ENCODE peak calls at places on chromosomes 1 and 21, in ten cellular contexts. X is hepatocyte, G is fibroblast of lung, H is NB4, E is brain microvascular endothelial cell, R is GM10248, Y is OCI-LY7, C is lower leg skin, K is Calu3, N is heart left ventricle. L is an unnamed sample.

GRCh38 chr21:37450385-37451044 is 83.9 kb downstream of the DYRK1A start:
- DNase-seq in X (no peak), G (no peak), H (no peak), E (no peak), R (no peak), Y (no peak), C (no peak), K (no peak), N (no peak), L (no peak)

GRCh38 chr1:109488696-109489095 is 5.0 kb downstream of the ATXN7L2 start:
- DNase-seq in X (no peak), G (no peak), H (no peak), E (no peak), R (no peak), Y (no peak), C (no peak), K (no peak), N (no peak), L (no peak)

GRCh38 chr1:151892190-151892589 is 17.1 kb downstream of the THEM4 start:
- DNase-seq in X (no peak), G (no peak), H (no peak), E (peak), R (no peak), Y (no peak), C (no peak), K (no peak), N (no peak), L (no peak)

GRCh38 chr1:42370876-42371549 is 9.6 kb upstream of the RIMKLA start:
- DNase-seq in X (peak), G (no peak), H (no peak), E (no peak), R (no peak), Y (no peak), C (no peak), K (no peak), N (no peak), L (no peak)

GRCh38 chr1:38133304-38133703 is 86.7 kb upstream of the POU3F1 start:
- DNase-seq in X (no peak), G (no peak), H (no peak), E (no peak), R (no peak), Y (no peak), C (no peak), K (no peak), N (no peak), L (no peak)

GRCh38 chr21:33760641-33761103 is 118.4 kb downstream of the ITSN1 start:
- DNase-seq in X (no peak), G (peak), H (no peak), E (peak), R (no peak), Y (no peak), C (no peak), K (no peak), N (no peak), L (no peak)

GRCh38 chr1:111515291-111516007 is 12.0 kb upstream of the ADORA3 start:
- DNase-seq in X (no peak), G (peak), H (peak), E (peak), R (peak), Y (no peak), C (peak), K (no peak), N (peak), L (peak)

GRCh38 chr1:233897325-233898162 is 6.9 kb upstream of the SLC35F3 start:
- DNase-seq in X (no peak), G (no peak), H (no peak), E (no peak), R (peak), Y (no peak), C (no peak), K (no peak), N (no peak), L (peak)

GRCh38 chr1:151942882-151943281 is 33.6 kb upstream of the THEM4 start:
- DNase-seq in X (no peak), G (no peak), H (no peak), E (peak), R (no peak), Y (no peak), C (no peak), K (no peak), N (peak), L (no peak)

GRCh38 chr1:160325252-160325651 is 17.8 kb downstream of the COPA start:
- DNase-seq in X (no peak), G (no peak), H (no peak), E (no peak), R (no peak), Y (no peak), C (no peak), K (no peak), N (no peak), L (no peak)

GRCh38 chr1:52139817-52140540 is 1.9 kb upstream of the ZFYVE9 start:
- DNase-seq in X (peak), G (peak), H (peak), E (peak), R (peak), Y (peak), C (no peak), K (no peak), N (no peak), L (peak)

GRCh38 chr1:44826375-44827196 is 16.5 kb downstream of the PTCH2 start:
- DNase-seq in X (no peak), G (no peak), H (peak), E (no peak), R (no peak), Y (no peak), C (no peak), K (no peak), N (peak), L (no peak)

GRCh38 chr1:32538887-32539583 is at the start of gene ZBTB8A:
- DNase-seq in X (peak), G (peak), H (peak), E (peak), R (peak), Y (peak), C (peak), K (peak), N (peak), L (no peak)

GRCh38 chr21:17738171-17738953 is 80.8 kb downstream of the C21orf91 start:
- DNase-seq in X (no peak), G (no peak), H (no peak), E (no peak), R (no peak), Y (no peak), C (no peak), K (peak), N (no peak), L (no peak)

GRCh38 chr1:42419449-42419848 is 36.4 kb downstream of the ZMYND12 start:
- DNase-seq in X (peak), G (no peak), H (no peak), E (no peak), R (no peak), Y (no peak), C (no peak), K (no peak), N (peak), L (no peak)

GRCh38 chr1:53517821-53518352 is 58.7 kb downstream of the DMRTB1 start:
- DNase-seq in X (no peak), G (no peak), H (no peak), E (no peak), R (no peak), Y (no peak), C (no peak), K (no peak), N (no peak), L (no peak)

GRCh38 chr1:45913183-45913924 is 109.9 kb downstream of the MAST2 start:
- DNase-seq in X (peak), G (peak), H (no peak), E (peak), R (no peak), Y (no peak), C (no peak), K (no peak), N (peak), L (peak)

GRCh38 chr1:205988585-205988995 is 14.6 kb downstream of the RAB7B start:
- DNase-seq in X (no peak), G (no peak), H (no peak), E (no peak), R (no peak), Y (no peak), C (no peak), K (no peak), N (no peak), L (no peak)
- TF ChIP-seq CTCF in X (no peak), G (no peak), H (no peak), E (no peak), R (no peak), Y (no peak), C (no peak), K (no peak), N (no peak), L (no peak)

GRCh38 chr1:185315364-185316108 is 1.5 kb downstream of the IVNS1ABP start:
- DNase-seq in X (peak), G (no peak), H (peak), E (no peak), R (no peak), Y (peak), C (no peak), K (no peak), N (no peak), L (no peak)

GRCh38 chr1:185316163-185317033 is 645 bp downstream of the IVNS1ABP start:
- DNase-seq in X (peak), G (peak), H (peak), E (peak), R (peak), Y (peak), C (peak), K (peak), N (peak), L (peak)

GRCh38 chr1:185318431-185319151 is 1.5 kb upstream of the IVNS1ABP start:
- DNase-seq in X (no peak), G (no peak), H (no peak), E (no peak), R (no peak), Y (no peak), C (no peak), K (no peak), N (no peak), L (no peak)

GRCh38 chr1:185317886-185318310 is 855 bp upstream of the IVNS1ABP start:
- DNase-seq in X (peak), G (no peak), H (no peak), E (no peak), R (peak), Y (peak), C (peak), K (peak), N (no peak), L (peak)

DNA sequence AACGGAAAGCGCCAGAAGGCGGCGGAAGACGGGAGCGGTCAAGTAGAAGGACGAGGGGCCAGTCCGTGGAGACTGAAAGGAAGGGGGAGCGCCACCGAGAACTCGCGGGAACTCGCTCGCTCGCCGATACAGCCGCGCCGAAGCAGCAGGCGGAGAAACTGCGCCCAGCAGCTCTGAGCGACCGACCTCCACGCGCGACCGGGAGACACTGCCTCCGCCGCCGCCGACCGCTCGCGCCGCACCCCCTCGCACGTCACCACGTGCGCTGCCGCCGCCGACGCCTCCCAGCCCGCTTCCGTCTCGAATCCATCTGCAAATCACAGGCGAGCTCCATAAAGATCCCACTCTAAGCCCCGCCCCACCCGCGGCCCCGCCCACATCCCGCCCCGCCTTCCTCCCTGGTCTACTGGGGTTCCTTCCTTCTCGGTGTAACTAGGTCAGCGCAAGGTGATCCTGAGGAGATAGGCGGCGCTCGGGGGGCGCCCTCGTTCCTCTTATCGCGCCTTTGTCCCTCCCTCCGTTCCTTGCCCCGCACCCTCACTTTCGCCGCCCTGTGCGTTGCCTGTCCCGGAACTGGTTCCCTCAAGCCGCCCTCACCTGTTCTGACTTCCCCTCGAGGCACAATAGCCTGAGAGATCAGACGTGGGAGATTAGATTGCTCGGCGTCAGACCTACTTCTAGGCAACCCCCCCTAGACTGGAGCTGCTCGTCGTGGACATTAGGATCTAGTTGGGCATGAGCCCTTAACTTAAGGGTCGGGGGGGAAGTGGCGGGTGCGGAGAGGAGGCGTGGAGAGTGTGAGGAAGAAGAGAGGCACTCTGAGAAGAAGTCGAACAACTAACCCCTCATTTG is at the start of gene IVNS1ABP:
- DNase-seq in X (peak), G (peak), H (peak), E (peak), R (peak), Y (peak), C (peak), K (peak), N (peak), L (peak)
- TF ChIP-seq CTCF in X (peak), G (peak), H (peak), E (peak), R (peak), Y (peak), C (no peak), K (no peak), N (no peak), L (peak)

GRCh38 chr1:69103705-69104385 is 463.9 kb upstream of the LRRC7 start:
- DNase-seq in X (no peak), G (no peak), H (no peak), E (no peak), R (no peak), Y (no peak), C (no peak), K (no peak), N (no peak), L (no peak)
- TF ChIP-seq CTCF in X (no peak), G (no peak), H (no peak), E (no peak), R (no peak), Y (no peak), C (no peak), K (no peak), N (no peak), L (no peak)

GRCh38 chr1:242568666-242569065 is 44.2 kb upstream of the PLD5 start:
- DNase-seq in X (no peak), G (no peak), H (no peak), E (no peak), R (no peak), Y (no peak), C (no peak), K (no peak), N (no peak), L (no peak)
- TF ChIP-seq CTCF in X (no peak), G (no peak), H (no peak), E (no peak), R (no peak), Y (no peak), C (no peak), K (no peak), N (no peak), L (no peak)

DNA sequence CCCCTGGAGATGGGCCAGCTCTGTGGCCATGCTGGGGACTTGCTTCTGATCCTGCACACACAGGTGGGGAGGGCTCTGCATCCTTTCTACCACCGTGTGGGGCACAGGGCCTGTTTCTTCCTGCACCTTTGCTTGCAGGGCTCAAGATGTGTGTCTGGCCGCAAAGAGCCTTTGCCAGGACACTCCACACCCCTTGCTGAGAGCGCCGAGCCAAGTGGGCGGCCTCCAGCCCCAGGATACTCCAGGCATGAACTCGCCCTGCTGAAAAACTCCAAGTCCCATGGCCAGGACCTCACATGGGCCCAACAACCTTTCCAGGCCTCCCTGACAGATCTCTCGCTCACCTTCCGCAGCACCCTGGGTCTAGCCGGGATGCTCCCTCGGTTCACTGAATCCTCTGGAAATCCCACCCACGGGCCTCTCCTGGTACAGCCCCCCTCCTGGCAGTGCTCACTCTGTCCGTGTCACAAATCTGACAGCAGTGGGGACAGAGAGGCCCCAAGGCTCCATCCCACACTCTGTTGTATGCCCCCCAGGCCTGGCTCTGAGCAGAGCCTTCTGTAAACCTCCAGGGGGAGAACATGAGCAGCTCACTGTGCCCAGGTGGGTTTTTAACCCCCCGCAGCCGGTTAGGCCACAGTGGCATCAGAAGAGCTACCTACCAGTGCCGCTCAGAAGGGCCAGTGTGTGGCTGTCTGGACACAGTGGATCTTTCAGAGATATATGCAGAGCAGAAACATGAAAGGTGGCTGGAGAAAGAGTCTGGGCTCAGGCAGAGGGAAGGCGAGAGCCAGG is 11.8 kb upstream of the GPR153 start:
- DNase-seq in X (no peak), G (no peak), H (no peak), E (no peak), R (no peak), Y (no peak), C (no peak), K (no peak), N (no peak), L (no peak)
- TF ChIP-seq CTCF in X (peak), G (no peak), H (no peak), E (peak), R (no peak), Y (peak), C (no peak), K (no peak), N (no peak), L (no peak)

GRCh38 chr1:155976913-155977606 is 1.3 kb downstream of the ARHGEF2 start:
- DNase-seq in X (no peak), G (no peak), H (peak), E (no peak), R (no peak), Y (no peak), C (no peak), K (no peak), N (no peak), L (peak)

GRCh38 chr1:155978973-155979429 is 654 bp upstream of the ARHGEF2 start:
- DNase-seq in X (no peak), G (peak), H (peak), E (no peak), R (no peak), Y (no peak), C (no peak), K (no peak), N (peak), L (peak)

GRCh38 chr1:155979525-155980343 is 1.4 kb upstream of the ARHGEF2 start:
- DNase-seq in X (no peak), G (no peak), H (peak), E (no peak), R (no peak), Y (peak), C (no peak), K (no peak), N (peak), L (peak)

GRCh38 chr1:155977607-155978324 is 581 bp downstream of the ARHGEF2 start:
- DNase-seq in X (peak), G (no peak), H (peak), E (no peak), R (peak), Y (no peak), C (peak), K (peak), N (peak), L (peak)

DNA sequence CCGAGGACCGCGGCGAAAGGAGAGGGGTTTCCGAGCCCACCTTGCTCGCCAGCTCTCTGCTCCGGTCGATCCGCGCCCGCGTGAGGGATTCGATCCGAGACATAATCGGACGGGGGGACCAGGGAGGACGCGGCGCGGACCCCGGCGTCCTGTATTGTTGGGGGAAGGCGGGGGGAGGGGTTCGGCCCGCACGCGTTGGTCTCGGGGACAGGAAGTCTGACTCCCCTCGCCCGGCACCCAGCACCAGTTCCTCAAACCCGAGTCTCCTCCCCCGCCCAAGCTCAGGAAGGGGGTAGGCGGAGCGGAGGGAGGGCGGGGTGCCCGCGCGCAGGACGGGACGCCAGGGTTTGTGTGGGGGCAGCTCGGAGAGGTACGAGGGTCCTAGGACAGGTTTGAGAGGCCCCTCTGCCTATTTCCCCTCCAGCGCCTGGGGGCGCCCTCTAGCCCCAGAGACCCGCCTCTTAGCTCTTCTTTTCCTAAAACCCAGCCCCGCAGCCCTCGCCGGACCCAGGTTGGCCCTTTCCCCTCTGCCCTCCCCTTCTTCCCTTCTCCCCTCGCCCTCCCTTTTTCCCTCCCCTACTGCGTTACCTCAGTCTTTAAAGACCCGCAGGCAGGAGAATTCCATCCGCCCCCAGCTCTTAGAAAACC is at the start of gene ARHGEF2:
- DNase-seq in X (peak), G (peak), H (peak), E (no peak), R (peak), Y (peak), C (peak), K (peak), N (peak), L (peak)
- TF ChIP-seq CTCF in X (peak), G (peak), H (peak), E (peak), R (peak), Y (peak), C (no peak), K (no peak), N (no peak), L (no peak)

GRCh38 chr1:96544831-96545221 is 176.8 kb upstream of the PTBP2 start:
- DNase-seq in X (no peak), G (no peak), H (peak), E (no peak), R (no peak), Y (no peak), C (no peak), K (no peak), N (no peak), L (no peak)
- TF ChIP-seq CTCF in X (no peak), G (no peak), H (no peak), E (no peak), R (no peak), Y (no peak), C (no peak), K (no peak), N (no peak), L (no peak)

DNA sequence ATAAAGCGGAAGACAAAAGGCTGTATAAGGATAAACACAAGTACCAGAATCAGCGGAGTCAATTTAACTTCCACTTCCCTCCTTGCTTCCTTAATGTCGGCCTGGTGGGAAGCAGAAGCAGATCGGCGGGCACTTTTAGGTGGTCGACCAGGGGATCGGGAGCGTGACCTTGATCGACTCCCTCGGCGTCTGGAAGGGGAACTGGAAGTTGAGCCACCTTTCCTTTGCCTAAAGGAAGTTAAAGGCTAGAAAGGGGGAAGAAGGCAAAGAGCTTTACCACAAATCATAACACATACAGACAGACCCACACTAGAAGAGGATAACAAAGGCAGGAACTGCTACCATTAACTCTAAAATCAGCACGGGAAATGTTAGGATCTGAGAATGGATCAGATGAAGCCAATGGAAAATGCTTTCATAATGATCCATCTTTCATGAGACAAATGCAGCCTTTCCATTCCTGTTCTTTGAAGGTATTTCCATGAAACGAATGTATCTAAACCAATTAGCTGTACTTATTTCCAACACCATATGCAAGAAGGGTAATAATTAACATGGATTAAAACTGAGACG is 5.7 kb downstream of the LBR start:
- DNase-seq in X (no peak), G (no peak), H (no peak), E (no peak), R (no peak), Y (no peak), C (no peak), K (no peak), N (no peak), L (no peak)
- TF ChIP-seq CTCF in X (no peak), G (no peak), H (no peak), E (no peak), R (no peak), Y (no peak), C (no peak), K (no peak), N (no peak), L (no peak)

L was measured in GM13976.